ENCODE peak calls at places on chromosomes 11 and 22, in four cellular contexts. Y is A549, S is HepG2, N is K562. M is an unnamed sample.

GRCh38 chr11:66861774-66862558 is 5.1 kb downstream of the LRFN4 start:
- DNase-seq in Y (no peak), S (no peak), N (no peak), M (no peak)

GRCh38 chr11:38680746-38681145 is 2082.7 kb upstream of the RAG2 start:
- DNase-seq in Y (no peak), S (no peak), N (no peak), M (no peak)

GRCh38 chr11:74154621-74155281 is 16.1 kb downstream of the C2CD3 start:
- DNase-seq in Y (no peak), S (no peak), N (no peak), M (no peak)

GRCh38 chr22:44108076-44108475 is 72.6 kb upstream of the PARVG start:
- DNase-seq in Y (no peak), S (no peak), N (no peak), M (no peak)

GRCh38 chr11:85945788-85946187 is 90.6 kb downstream of the CCDC83 start:
- DNase-seq in Y (no peak), S (no peak), N (no peak), M (no peak)

GRCh38 chr11:77525455-77526091 is 51.7 kb upstream of the PAK1 start:
- DNase-seq in Y (no peak), S (no peak), N (no peak), M (no peak)

GRCh38 chr22:36900880-36901279 is 12.5 kb upstream of the CSF2RB start:
- DNase-seq in Y (no peak), S (no peak), N (no peak), M (peak)

GRCh38 chr11:36231300-36231699 is 57.9 kb downstream of the COMMD9 start:
- DNase-seq in Y (no peak), S (no peak), N (no peak), M (no peak)

GRCh38 chr11:134275534-134276395 is at the start of gene GLB1L3:
- DNase-seq in Y (peak), S (no peak), N (peak), M (peak)

GRCh38 chr11:14645247-14645912 is 1.8 kb downstream of the PDE3B start:
- DNase-seq in Y (peak), S (peak), N (peak), M (no peak)

GRCh38 chr11:115145316-115145715 is 358.9 kb downstream of the CADM1 start:
- DNase-seq in Y (no peak), S (no peak), N (no peak), M (no peak)

GRCh38 chr22:41285441-41285819 is 557 bp downstream of the RANGAP1 start:
- DNase-seq in Y (no peak), S (peak), N (peak), M (peak)

GRCh38 chr11:1564535-1565172 is 7.4 kb downstream of the DUSP8 start:
- DNase-seq in Y (no peak), S (no peak), N (peak), M (peak)

GRCh38 chr11:45583981-45584380 is 81.4 kb downstream of the CHST1 start:
- DNase-seq in Y (no peak), S (no peak), N (no peak), M (no peak)

GRCh38 chr11:104581246-104581980 is 316.8 kb downstream of the CASP12 start:
- DNase-seq in Y (no peak), S (no peak), N (no peak), M (no peak)

GRCh38 chr11:64629796-64630562 is 39.0 kb downstream of the SLC22A12 start:
- DNase-seq in Y (no peak), S (no peak), N (peak), M (peak)

GRCh38 chr22:30286813-30287625 is 2.3 kb downstream of the CASTOR1 start:
- DNase-seq in Y (peak), S (peak), N (peak), M (peak)

GRCh38 chr11:47797633-47798032 is 30.5 kb upstream of the FNBP4 start:
- DNase-seq in Y (no peak), S (no peak), N (no peak), M (no peak)

GRCh38 chr11:117731689-117732290 is 65.2 kb downstream of the DSCAML1 start:
- DNase-seq in Y (no peak), S (no peak), N (no peak), M (peak)

GRCh38 chr11:117735350-117735977 is 61.6 kb downstream of the DSCAML1 start:
- DNase-seq in Y (no peak), S (no peak), N (no peak), M (no peak)

GRCh38 chr11:117738246-117738957 is 58.6 kb downstream of the DSCAML1 start:
- DNase-seq in Y (no peak), S (no peak), N (no peak), M (no peak)

GRCh38 chr11:117733311-117733710 is 63.7 kb downstream of the DSCAML1 start:
- DNase-seq in Y (no peak), S (no peak), N (no peak), M (no peak)

GRCh38 chr11:117734596-117734995 is 62.4 kb downstream of the DSCAML1 start:
- DNase-seq in Y (no peak), S (no peak), N (no peak), M (no peak)
- TF ChIP-seq HMGXB4 in Y (no peak), S (no peak), N (no peak), M (no peak)

GRCh38 chr11:31812392-31813241 is 1.5 kb upstream of the PAX6 start:
- DNase-seq in Y (no peak), S (peak), N (no peak), M (peak)
- TF ChIP-seq HMGXB4 in Y (no peak), S (no peak), N (no peak), M (no peak)

DNA sequence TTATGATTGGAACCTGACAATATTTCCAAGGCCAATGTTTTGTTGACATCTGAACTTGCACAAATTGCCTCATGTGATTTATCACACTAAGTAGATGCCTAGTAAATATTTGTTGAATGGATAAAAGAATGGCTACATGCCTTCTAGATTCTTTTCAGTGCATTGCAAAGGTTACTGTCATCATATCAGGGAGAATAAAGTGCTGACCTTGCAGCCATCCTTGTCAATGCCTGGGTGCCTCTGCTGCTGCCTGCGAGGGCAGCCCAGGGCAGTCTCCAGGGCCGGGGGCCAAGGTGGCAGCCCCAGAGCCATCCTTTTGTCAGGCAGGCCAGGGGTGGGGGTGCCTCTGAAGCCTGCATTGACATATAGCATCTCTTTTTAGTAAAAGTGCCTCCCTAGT is 325.6 kb upstream of the MTNR1B start:
- DNase-seq in Y (no peak), S (no peak), N (no peak), M (no peak)
- TF ChIP-seq HMGXB4 in Y (no peak), S (no peak), N (no peak), M (no peak)

DNA sequence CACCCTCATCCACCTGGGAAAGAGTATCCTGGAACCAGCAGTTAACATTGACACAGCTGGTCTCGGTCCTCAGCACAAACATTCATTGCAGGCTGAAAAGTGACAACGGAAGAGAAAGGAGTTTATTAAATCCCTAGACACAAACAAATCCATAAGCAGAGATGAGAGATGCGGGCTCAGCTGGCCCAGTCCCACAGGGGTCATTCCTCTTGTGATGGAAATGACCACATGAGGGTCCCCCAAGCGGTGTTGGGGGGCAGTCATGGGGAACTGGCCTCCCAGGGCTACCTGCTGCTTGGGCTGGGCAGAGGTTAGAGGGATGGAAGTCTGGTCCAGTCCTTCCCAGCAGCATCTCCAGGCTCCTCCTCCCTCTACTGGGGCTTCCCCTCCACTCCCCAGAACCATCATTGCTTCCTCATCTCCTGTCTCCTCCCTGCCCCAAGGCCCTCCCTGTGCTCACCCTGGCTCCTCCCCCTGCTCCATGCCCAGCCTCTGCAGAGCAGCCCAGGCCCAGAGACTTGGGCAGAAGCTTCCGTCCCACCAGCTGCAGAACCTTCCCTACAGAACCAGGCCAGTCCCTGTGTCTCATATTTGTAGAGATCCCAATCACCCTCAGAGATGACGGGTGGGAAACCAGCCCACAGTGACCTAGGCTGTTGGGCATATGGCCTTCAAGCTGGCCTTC is 5.4 kb upstream of the IGLL5 start:
- DNase-seq in Y (no peak), S (no peak), N (peak), M (no peak)
- TF ChIP-seq HMGXB4 in Y (no peak), S (no peak), N (no peak), M (no peak)

M was measured in WTC11.